ENCODE peak calls at places on chromosomes 3 and 15, in four cellular contexts. K, W, M and Z are unnamed samples.

GRCh38 chr15:94040523-94041248 is 190.7 kb upstream of the MCTP2 start:
- DNase-seq in K (no peak), W (no peak), M (no peak), Z (no peak)

GRCh38 chr3:105584351-105584790 is 217.7 kb downstream of the ALCAM start:
- DNase-seq in K (no peak), W (no peak), M (no peak), Z (no peak)

GRCh38 chr3:150737874-150738679 is 24.9 kb downstream of the SIAH2 start:
- DNase-seq in K (no peak), W (peak), M (peak), Z (no peak)

GRCh38 chr15:25731411-25731810 is 131.7 kb downstream of the ATP10A start:
- DNase-seq in K (no peak), W (no peak), M (no peak), Z (no peak)

GRCh38 chr15:70541511-70541910 is 221.8 kb downstream of the UACA start:
- DNase-seq in K (no peak), W (no peak), M (no peak), Z (no peak)

GRCh38 chr3:157257101-157257500 is 97.2 kb upstream of the CCNL1 start:
- DNase-seq in K (no peak), W (no peak), M (no peak), Z (no peak)

GRCh38 chr15:65044724-65045481 is at the start of gene SLC51B:
- DNase-seq in K (no peak), W (no peak), M (no peak), Z (peak)

GRCh38 chr15:29952245-29952644 is 130.0 kb upstream of the TJP1 start:
- DNase-seq in K (no peak), W (no peak), M (no peak), Z (no peak)

GRCh38 chr15:61186905-61187865 is 41.9 kb downstream of the RORA start:
- DNase-seq in K (no peak), W (no peak), M (no peak), Z (peak)

GRCh38 chr3:46705022-46705530 is 3.9 kb downstream of the TMIE start:
- DNase-seq in K (peak), W (peak), M (peak), Z (peak)

GRCh38 chr15:74449643-74450205 is 11.2 kb downstream of the UBL7 start:
- DNase-seq in K (no peak), W (no peak), M (no peak), Z (no peak)

GRCh38 chr3:13477946-13478345 is 2.2 kb upstream of the HDAC11 start:
- DNase-seq in K (no peak), W (no peak), M (no peak), Z (no peak)

GRCh38 chr15:92683511-92683834 is 27.9 kb upstream of the FAM174B start:
- DNase-seq in K (no peak), W (no peak), M (peak), Z (no peak)

GRCh38 chr3:95725770-95726169 is 1088.6 kb upstream of the EPHA6 start:
- DNase-seq in K (no peak), W (no peak), M (no peak), Z (no peak)

GRCh38 chr15:37783290-37783689 is 151.2 kb upstream of the TMCO5A start:
- DNase-seq in K (no peak), W (no peak), M (no peak), Z (no peak)